ENCODE peak calls at places on chromosomes 2 and 18, in four cellular contexts. One of them, this sample, is unnamed.

GRCh38 chr2:236163483-236164200 is 4.5 kb downstream of the GBX2 start:
- DNase-seq in LoVo: no peak
- DNase-seq in CD8-positive, alpha-beta T cell: no peak
- DNase-seq in epithelial cell of esophagus: no peak
- DNase-seq in this sample: no peak

GRCh38 chr2:41414486-41415230 is 633.2 kb upstream of the PKDCC start:
- DNase-seq in LoVo: peak
- DNase-seq in epithelial cell of esophagus: peak
- DNase-seq in CD8-positive, alpha-beta T cell: no peak
- DNase-seq in this sample: no peak

GRCh38 chr2:54669677-54670484 is 53.6 kb upstream of the EML6 start:
- DNase-seq in LoVo: no peak
- DNase-seq in CD8-positive, alpha-beta T cell: no peak
- DNase-seq in epithelial cell of esophagus: peak
- DNase-seq in this sample: no peak

GRCh38 chr2:98894331-98895000 is 41.6 kb downstream of the CRACDL start:
- DNase-seq in epithelial cell of esophagus: no peak
- DNase-seq in LoVo: no peak
- DNase-seq in CD8-positive, alpha-beta T cell: no peak
- DNase-seq in this sample: no peak

GRCh38 chr2:196403471-196403870 is 232.1 kb upstream of the STK17B start:
- DNase-seq in CD8-positive, alpha-beta T cell: no peak
- DNase-seq in epithelial cell of esophagus: peak
- DNase-seq in LoVo: no peak
- DNase-seq in this sample: no peak

GRCh38 chr2:233929352-233929843 is 12.2 kb downstream of the TRPM8 start:
- DNase-seq in epithelial cell of esophagus: peak
- DNase-seq in LoVo: no peak
- DNase-seq in CD8-positive, alpha-beta T cell: no peak
- DNase-seq in this sample: no peak

GRCh38 chr18:50853863-50854271 is 25.1 kb upstream of the ME2 start:
- DNase-seq in CD8-positive, alpha-beta T cell: no peak
- DNase-seq in LoVo: peak
- DNase-seq in epithelial cell of esophagus: peak
- DNase-seq in this sample: no peak

GRCh38 chr2:231597014-231597611 is 4.4 kb downstream of the TEX44 start:
- DNase-seq in epithelial cell of esophagus: no peak
- DNase-seq in LoVo: no peak
- DNase-seq in CD8-positive, alpha-beta T cell: no peak
- DNase-seq in this sample: no peak

GRCh38 chr2:88754585-88755305 is 63.3 kb downstream of the RPIA start:
- DNase-seq in epithelial cell of esophagus: no peak
- DNase-seq in CD8-positive, alpha-beta T cell: no peak
- DNase-seq in LoVo: no peak
- DNase-seq in this sample: no peak

GRCh38 chr2:221529943-221530652 is 42.0 kb downstream of the EPHA4 start:
- DNase-seq in CD8-positive, alpha-beta T cell: no peak
- DNase-seq in epithelial cell of esophagus: peak
- DNase-seq in LoVo: peak
- DNase-seq in this sample: no peak

GRCh38 chr2:110748489-110748867 is 16.1 kb downstream of the ACOXL start:
- DNase-seq in CD8-positive, alpha-beta T cell: peak
- DNase-seq in epithelial cell of esophagus: no peak
- DNase-seq in LoVo: no peak
- DNase-seq in this sample: no peak

GRCh38 chr2:224847961-224848850 is 132.0 kb upstream of the CCDC195 start:
- DNase-seq in epithelial cell of esophagus: peak
- DNase-seq in CD8-positive, alpha-beta T cell: no peak
- DNase-seq in LoVo: peak
- DNase-seq in this sample: no peak

GRCh38 chr2:214389334-214389733 is 21.5 kb upstream of the VWC2L start:
- DNase-seq in epithelial cell of esophagus: no peak
- DNase-seq in CD8-positive, alpha-beta T cell: no peak
- DNase-seq in LoVo: no peak
- DNase-seq in this sample: no peak

GRCh38 chr18:55764382-55764781 is 176.4 kb upstream of the TCF4 start:
- DNase-seq in epithelial cell of esophagus: no peak
- DNase-seq in CD8-positive, alpha-beta T cell: no peak
- DNase-seq in LoVo: no peak
- DNase-seq in this sample: no peak

GRCh38 chr2:95024960-95025405 is 525 bp upstream of the MAL start:
- DNase-seq in LoVo: no peak
- DNase-seq in epithelial cell of esophagus: no peak
- DNase-seq in CD8-positive, alpha-beta T cell: peak
- DNase-seq in this sample: no peak

GRCh38 chr2:219215871-219216536 is 2.8 kb downstream of the ABCB6 start:
- DNase-seq in epithelial cell of esophagus: peak
- DNase-seq in LoVo: no peak
- DNase-seq in CD8-positive, alpha-beta T cell: no peak
- DNase-seq in this sample: no peak

GRCh38 chr2:118856978-118857676 is 9.7 kb upstream of the EN1 start:
- DNase-seq in LoVo: no peak
- DNase-seq in CD8-positive, alpha-beta T cell: no peak
- DNase-seq in epithelial cell of esophagus: no peak
- DNase-seq in this sample: no peak

GRCh38 chr2:11368059-11368572 is 23.7 kb upstream of the ROCK2 start:
- DNase-seq in epithelial cell of esophagus: no peak
- DNase-seq in LoVo: no peak
- DNase-seq in CD8-positive, alpha-beta T cell: no peak
- DNase-seq in this sample: no peak